ENCODE peak calls at places on chromosomes 1 and 21, in seven cellular contexts. N is tibial artery, Q is HL-60, W is H1, Y is HCT116, G is Peyer's patch, V is tibial nerve. M is an unnamed sample.

GRCh38 chr1:6459850-6460265 is 6.1 kb downstream of the TNFRSF25 start:
- DNase-seq in N (no peak), Q (no peak), W (no peak), Y (no peak), G (peak), V (no peak), M (no peak)

GRCh38 chr1:225857256-225857655 is 24.9 kb downstream of the TMEM63A start:
- DNase-seq in N (no peak), Q (no peak), W (no peak), Y (no peak), G (no peak), V (no peak), M (no peak)

GRCh38 chr1:46556822-46557221 is 5.4 kb upstream of the KNCN start:
- DNase-seq in N (peak), Q (no peak), W (no peak), Y (peak), G (no peak), V (no peak), M (no peak)

GRCh38 chr1:58447047-58447446 is 99.5 kb downstream of the OMA1 start:
- DNase-seq in N (no peak), Q (no peak), W (no peak), Y (no peak), G (no peak), V (no peak), M (no peak)

GRCh38 chr21:45929477-45929876 is 52.1 kb upstream of the COL6A1 start:
- DNase-seq in N (no peak), Q (no peak), W (no peak), Y (no peak), G (no peak), V (no peak), M (no peak)

GRCh38 chr1:39110325-39110851 is 84.2 kb downstream of the NDUFS5 start:
- DNase-seq in N (no peak), Q (no peak), W (no peak), Y (no peak), G (no peak), V (peak), M (no peak)

GRCh38 chr1:162192763-162193162 is 123.3 kb downstream of the NOS1AP start:
- DNase-seq in N (no peak), Q (no peak), W (no peak), Y (no peak), G (no peak), V (no peak), M (no peak)

GRCh38 chr1:41741244-41741643 is 177.5 kb downstream of the HIVEP3 start:
- DNase-seq in N (no peak), Q (no peak), W (no peak), Y (no peak), G (no peak), V (no peak), M (no peak)

GRCh38 chr1:89631756-89632155 is 1.2 kb upstream of the LRRC8C start:
- DNase-seq in N (no peak), Q (no peak), W (no peak), Y (no peak), G (no peak), V (no peak), M (no peak)

GRCh38 chr21:37452222-37452621 is 85.6 kb downstream of the DYRK1A start:
- DNase-seq in N (peak), Q (no peak), W (no peak), Y (no peak), G (no peak), V (no peak), M (peak)

GRCh38 chr21:44335266-44336059 is 3.7 kb downstream of the CFAP410 start:
- DNase-seq in N (no peak), Q (no peak), W (no peak), Y (no peak), G (no peak), V (no peak), M (no peak)

GRCh38 chr1:155323729-155324040 is 3.0 kb downstream of the RUSC1 start:
- DNase-seq in N (peak), Q (peak), W (peak), Y (peak), G (peak), V (peak), M (peak)

GRCh38 chr1:231929311-231929710 is 302.7 kb downstream of the DISC1 start:
- DNase-seq in N (no peak), Q (no peak), W (no peak), Y (no peak), G (no peak), V (no peak), M (no peak)

GRCh38 chr1:197519741-197520334 is 251.8 kb downstream of the CRB1 start:
- DNase-seq in N (no peak), Q (no peak), W (no peak), Y (peak), G (no peak), V (no peak), M (no peak)

GRCh38 chr1:31790140-31790539 is 25.7 kb downstream of the SPOCD1 start:
- DNase-seq in N (peak), Q (no peak), W (no peak), Y (no peak), G (no peak), V (no peak), M (peak)

GRCh38 chr1:33300673-33301072 is 20.2 kb downstream of the A3GALT2 start:
- DNase-seq in N (peak), Q (no peak), W (no peak), Y (no peak), G (no peak), V (peak), M (peak)

GRCh38 chr21:45454924-45455315 is 50.0 kb downstream of the COL18A1 start:
- DNase-seq in N (peak), Q (no peak), W (no peak), Y (no peak), G (no peak), V (no peak), M (peak)

GRCh38 chr1:108560430-108561144 is 687 bp downstream of the EEIG2 start:
- DNase-seq in N (peak), Q (peak), W (peak), Y (peak), G (peak), V (peak), M (peak)

GRCh38 chr21:21165063-21165645 is 166.9 kb downstream of the NCAM2 start:
- DNase-seq in N (no peak), Q (no peak), W (no peak), Y (no peak), G (no peak), V (peak), M (no peak)

GRCh38 chr1:203086992-203087763 is 1.4 kb upstream of the MYOG start:
- DNase-seq in N (no peak), Q (no peak), W (peak), Y (no peak), G (no peak), V (no peak), M (no peak)

GRCh38 chr1:232594018-232594502 is 35.9 kb downstream of the SIPA1L2 start:
- DNase-seq in N (no peak), Q (no peak), W (no peak), Y (no peak), G (no peak), V (no peak), M (no peak)

GRCh38 chr1:81682490-81682889 is 118.2 kb upstream of the ADGRL2 start:
- DNase-seq in N (no peak), Q (no peak), W (no peak), Y (no peak), G (no peak), V (no peak), M (no peak)

GRCh38 chr1:46026531-46026930 is 105.9 kb downstream of the PIK3R3 start:
- DNase-seq in N (no peak), Q (no peak), W (no peak), Y (no peak), G (no peak), V (no peak), M (no peak)

GRCh38 chr1:92447976-92448375 is 38.7 kb downstream of the GFI1 start:
- DNase-seq in N (no peak), Q (no peak), W (no peak), Y (no peak), G (no peak), V (no peak), M (no peak)

GRCh38 chr1:168089326-168089978 is 47.3 kb downstream of the GPR161 start:
- DNase-seq in N (no peak), Q (no peak), W (no peak), Y (no peak), G (no peak), V (no peak), M (no peak)

GRCh38 chr1:33364578-33364945 is 43.7 kb upstream of the A3GALT2 start:
- DNase-seq in N (no peak), Q (no peak), W (no peak), Y (no peak), G (no peak), V (no peak), M (no peak)

GRCh38 chr1:203320546-203321272 is 15.4 kb downstream of the BTG2 start:
- DNase-seq in N (peak), Q (peak), W (peak), Y (no peak), G (peak), V (no peak), M (peak)

GRCh38 chr1:14924455-14925325 is 228.9 kb upstream of the TMEM51 start:
- DNase-seq in N (peak), Q (no peak), W (no peak), Y (no peak), G (no peak), V (no peak), M (peak)

GRCh38 chr1:177833631-177834030 is 136.2 kb downstream of the SEC16B start:
- DNase-seq in N (no peak), Q (no peak), W (no peak), Y (no peak), G (no peak), V (no peak), M (no peak)

GRCh38 chr1:165631403-165632151 is 543 bp downstream of the MGST3 start:
- DNase-seq in N (peak), Q (peak), W (peak), Y (peak), G (peak), V (peak), M (peak)

GRCh38 chr1:40096977-40097782 is at the start of gene PPT1:
- DNase-seq in N (peak), Q (peak), W (peak), Y (peak), G (peak), V (peak), M (peak)

GRCh38 chr1:66521736-66522365 is 12.1 kb upstream of the SGIP1 start:
- DNase-seq in N (no peak), Q (no peak), W (no peak), Y (peak), G (no peak), V (no peak), M (no peak)

GRCh38 chr1:65299328-65299727 is 10.0 kb upstream of the DNAJC6 start:
- DNase-seq in N (no peak), Q (no peak), W (no peak), Y (no peak), G (no peak), V (no peak), M (no peak)

GRCh38 chr1:47181095-47181954 is 8.5 kb downstream of the PDZK1IP1 start:
- DNase-seq in N (peak), Q (no peak), W (no peak), Y (no peak), G (no peak), V (no peak), M (no peak)

GRCh38 chr1:227563319-227564201 is at the start of gene ZNF678:
- DNase-seq in N (peak), Q (peak), W (peak), Y (peak), G (peak), V (peak), M (peak)

GRCh38 chr1:29800522-29800956 is 564.2 kb downstream of the PTPRU start:
- DNase-seq in N (no peak), Q (no peak), W (no peak), Y (peak), G (no peak), V (no peak), M (no peak)

GRCh38 chr1:171389176-171389575 is 75.2 kb downstream of the FMO4 start:
- DNase-seq in N (no peak), Q (no peak), W (no peak), Y (no peak), G (no peak), V (no peak), M (no peak)

GRCh38 chr1:173206816-173207595 is at the start of gene TNFSF4:
- DNase-seq in N (no peak), Q (peak), W (no peak), Y (no peak), G (no peak), V (no peak), M (no peak)
- H3K4me3 ChIP-seq in N (peak), Q (no peak), W (no peak), Y (no peak), G (no peak), V (no peak), M (no peak)

DNA sequence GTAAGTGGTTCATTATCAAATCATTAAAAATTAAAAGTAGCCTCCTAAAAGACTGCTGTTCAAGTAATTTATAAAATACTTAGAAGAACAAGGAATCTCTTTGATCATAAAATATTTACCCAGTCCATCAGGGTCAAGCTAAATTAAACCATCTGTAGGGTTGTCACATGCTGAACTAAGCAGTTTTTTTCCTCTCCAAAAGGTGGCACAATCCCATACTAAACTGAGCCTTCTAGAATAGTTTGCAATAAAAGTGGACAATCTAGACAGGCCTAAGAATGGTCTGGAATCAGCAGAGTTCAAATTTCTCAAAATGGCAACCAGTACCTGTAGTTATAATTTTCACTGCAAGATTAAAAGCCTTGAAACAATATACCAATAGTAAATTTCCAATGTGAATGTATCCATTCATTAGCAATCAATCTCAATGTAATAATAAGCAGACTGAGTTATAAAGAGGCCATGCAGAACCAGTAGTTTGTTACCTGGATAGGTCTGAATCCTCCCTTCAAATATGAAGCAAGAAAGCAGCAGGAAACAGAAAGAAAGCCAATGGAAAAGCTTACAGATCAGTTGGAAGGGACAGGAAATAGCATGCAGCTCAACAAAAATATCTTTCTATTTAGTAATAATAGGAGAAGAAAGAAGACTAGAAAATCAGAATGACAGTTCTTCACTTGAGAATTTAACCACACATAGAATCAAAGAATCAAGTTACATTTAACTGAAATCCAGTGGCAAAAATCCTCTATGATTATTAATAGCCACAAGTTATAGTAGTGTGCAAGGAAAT is 194.6 kb downstream of the EIF4G3 start:
- DNase-seq in N (no peak), Q (no peak), W (no peak), Y (no peak), G (no peak), V (no peak), M (no peak)
- TF ChIP-seq CTCF in N (peak), Q (no peak), W (no peak), Y (peak), G (peak), V (no peak), M (no peak)

GRCh38 chr1:7912743-7913557 is 27.7 kb downstream of the TNFRSF9 start:
- DNase-seq in N (no peak), Q (no peak), W (no peak), Y (peak), G (peak), V (no peak), M (no peak)

GRCh38 chr1:7919880-7920279 is 20.8 kb downstream of the TNFRSF9 start:
- DNase-seq in N (no peak), Q (no peak), W (no peak), Y (no peak), G (no peak), V (no peak), M (no peak)

GRCh38 chr1:7915826-7916225 is 24.8 kb downstream of the TNFRSF9 start:
- DNase-seq in N (no peak), Q (no peak), W (no peak), Y (no peak), G (no peak), V (no peak), M (no peak)

GRCh38 chr1:7912145-7912544 is 28.5 kb downstream of the TNFRSF9 start:
- DNase-seq in N (no peak), Q (no peak), W (no peak), Y (no peak), G (no peak), V (no peak), M (no peak)

GRCh38 chr1:7916431-7916830 is 24.2 kb downstream of the TNFRSF9 start:
- DNase-seq in N (no peak), Q (no peak), W (no peak), Y (no peak), G (no peak), V (no peak), M (no peak)
- H3K27ac ChIP-seq in N (no peak), Q (no peak), W (no peak), Y (no peak), G (no peak), V (no peak), M (no peak)

DNA sequence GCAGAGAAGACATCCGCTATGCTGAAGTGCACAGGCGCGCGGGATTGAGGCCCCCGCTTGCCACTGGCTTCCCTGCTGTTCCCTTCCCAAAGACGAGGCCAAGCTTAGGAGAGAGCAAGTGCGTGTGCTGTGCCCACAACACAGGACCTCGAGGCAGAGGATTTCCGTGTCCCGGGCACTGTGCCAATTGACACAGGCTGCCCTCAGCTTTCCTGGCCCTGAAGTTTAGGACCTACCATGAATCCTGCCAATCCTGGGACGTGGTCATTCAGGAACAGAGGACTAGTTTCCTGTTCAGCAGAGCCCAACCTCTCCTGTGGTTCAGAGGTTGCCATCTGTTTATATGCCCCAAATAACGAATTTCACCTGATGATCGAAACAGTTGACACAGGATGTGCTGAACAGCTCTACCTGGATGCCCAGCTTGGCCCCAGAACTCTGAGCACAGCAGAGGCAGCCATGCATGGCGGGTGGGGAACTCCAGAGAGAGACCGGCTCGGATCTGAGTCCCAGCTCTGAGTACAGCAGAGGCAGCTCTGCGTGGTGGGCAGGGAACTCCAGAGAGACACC is 22.0 kb downstream of the SLC37A1 start:
- DNase-seq in N (peak), Q (no peak), W (no peak), Y (no peak), G (peak), V (no peak), M (no peak)
- H3K4me3 ChIP-seq in N (no peak), Q (no peak), W (no peak), Y (no peak), G (no peak), V (no peak), M (no peak)

DNA sequence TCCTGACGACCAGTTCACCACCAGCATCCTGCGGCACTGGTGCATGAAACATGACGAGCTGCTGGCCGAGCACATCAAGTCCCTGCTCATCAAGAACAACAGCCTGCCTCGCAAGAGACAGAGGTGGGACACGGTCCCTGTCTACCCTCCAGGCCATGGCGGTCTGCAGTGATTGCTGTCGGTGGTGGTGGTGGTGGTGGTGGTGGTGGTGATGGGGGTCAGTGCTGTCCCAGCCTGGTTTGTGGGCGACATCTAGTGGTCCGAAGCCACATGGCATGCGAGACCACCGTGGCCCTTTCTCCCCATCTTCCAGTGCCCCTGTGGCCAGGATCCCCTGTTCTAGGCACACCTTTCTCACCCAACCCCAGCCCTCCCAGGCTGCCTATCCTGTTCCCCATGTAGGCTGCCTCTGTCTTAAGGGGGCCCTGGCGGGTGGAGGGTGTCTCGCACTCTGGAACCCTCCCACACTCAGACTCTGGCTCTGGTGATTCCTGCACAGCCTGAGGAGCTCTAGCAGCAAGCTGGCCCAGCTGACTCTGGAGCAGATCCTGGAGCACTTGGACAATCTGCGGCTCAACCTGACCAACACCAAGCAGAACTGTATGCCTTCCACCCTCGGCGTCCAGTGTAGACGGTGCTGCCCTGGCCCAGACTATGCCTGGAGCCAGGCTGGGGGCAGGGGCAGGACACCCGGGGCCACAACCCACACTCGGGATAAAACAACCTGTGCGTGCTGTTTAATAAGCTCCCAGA is 3.2 kb upstream of the SLC27A3 start:
- DNase-seq in N (no peak), Q (no peak), W (peak), Y (no peak), G (no peak), V (no peak), M (no peak)
- TF ChIP-seq CTCF in N (peak), Q (no peak), W (peak), Y (peak), G (peak), V (peak), M (peak)

DNA sequence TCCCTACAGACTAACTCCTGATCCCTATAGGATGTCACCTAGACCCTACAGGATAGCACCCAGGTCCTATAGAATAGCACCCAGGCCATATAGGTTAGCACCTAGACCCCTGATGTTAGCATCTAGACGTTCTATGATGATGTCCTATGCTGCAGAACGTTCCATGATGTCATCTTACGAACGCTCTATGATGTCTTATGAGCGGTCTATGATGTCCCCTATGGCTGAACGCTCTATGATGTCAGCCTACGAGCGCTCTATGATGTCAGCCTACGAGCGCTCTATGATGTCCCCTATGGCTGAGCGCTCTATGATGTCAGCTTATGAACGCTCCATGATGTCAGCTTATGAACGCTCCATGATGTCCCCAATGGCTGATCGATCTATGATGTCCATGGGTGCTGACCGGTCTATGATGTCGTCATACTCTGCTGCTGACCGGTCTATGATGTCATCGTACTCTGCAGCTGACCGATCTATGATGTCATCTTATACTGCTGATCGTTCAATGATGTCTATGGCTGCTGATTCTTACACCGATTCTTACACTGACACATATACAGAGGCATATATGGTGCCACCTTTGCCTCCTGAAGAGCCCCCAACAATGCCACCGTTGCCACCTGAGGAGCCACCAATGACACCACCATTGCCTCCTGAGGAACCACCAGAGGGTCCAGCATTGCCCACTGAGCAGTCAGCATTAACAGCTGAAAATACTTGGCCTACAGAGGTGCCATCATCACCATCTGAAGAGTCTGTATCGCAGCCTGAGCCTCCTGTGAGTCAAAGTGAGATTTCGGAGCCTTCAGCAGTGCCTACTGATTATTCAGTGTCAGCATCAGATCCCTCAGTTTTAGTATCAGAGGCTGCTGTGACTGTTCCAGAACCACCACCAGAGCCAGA is 9.5 kb downstream of the SON start:
- DNase-seq in N (no peak), Q (no peak), W (no peak), Y (no peak), G (no peak), V (no peak), M (no peak)
- H3K27ac ChIP-seq in N (no peak), Q (no peak), W (no peak), Y (no peak), G (no peak), V (no peak), M (no peak)

M was measured in psoas muscle.